ENCODE peak calls at places on chromosomes 4 and X, in seven cellular contexts. X is fibroblast of lung; O is activated CD8-positive, alpha-beta T cell treated with anti-CD3 and anti-CD28 coated beads for 36 hours; F is HFF-Myc; U is testis; I is glutamatergic neuron; W is IMR-90. R is an unnamed sample.

GRCh38 chrX:87846956-87847355 is 329.4 kb downstream of the KLHL4 start:
- DNase-seq in I (no peak), W (no peak), O (no peak), X (no peak), F (no peak), U (no peak), R (no peak)

GRCh38 chr4:78520808-78521226 is 30.8 kb upstream of the ANXA3 start:
- DNase-seq in I (no peak), O (no peak), U (no peak), X (peak; percentile 40), W (peak; percentile 15), F (peak; percentile 72), R (no peak)

GRCh38 chrX:2572740-2573139 is 72.0 kb upstream of the DHRSX start:
- DNase-seq in I (no peak), X (peak; percentile 16), O (no peak), U (no peak), W (no peak), F (no peak), R (no peak)

GRCh38 chr4:61192392-61192791 is 7.7 kb upstream of the ADGRL3 start:
- DNase-seq in O (no peak), F (no peak), U (no peak), X (no peak), I (no peak), W (no peak), R (no peak)

GRCh38 chr4:128675083-128675482 is 134.4 kb upstream of the JADE1 start:
- DNase-seq in U (no peak), I (no peak), O (no peak), X (no peak), F (no peak), W (no peak), R (no peak)

GRCh38 chrX:88886908-88887307 is 139.9 kb downstream of the CPXCR1 start:
- DNase-seq in X (no peak), F (no peak), U (no peak), I (no peak), O (no peak), W (no peak), R (no peak)

GRCh38 chrX:8455600-8455999 is 9.0 kb upstream of the VCX3B start:
- DNase-seq in W (no peak), I (no peak), X (no peak), O (no peak), U (no peak), F (no peak), R (no peak)

GRCh38 chr4:120699354-120699753 is 223.2 kb downstream of the PRDM5 start:
- DNase-seq in O (no peak), X (no peak), I (no peak), U (no peak), F (no peak), W (no peak), R (no peak)

GRCh38 chrX:149531599-149531998 is 9.2 kb upstream of the EOLA1 start:
- DNase-seq in I (no peak), W (no peak), F (no peak), X (no peak), U (no peak), O (no peak), R (peak; percentile 64)

GRCh38 chr4:127668770-127669169 is 36.0 kb downstream of the INTU start:
- DNase-seq in I (no peak), O (no peak), W (peak; percentile 14), X (peak; percentile 68), U (no peak), F (no peak), R (no peak)

GRCh38 chrX:108712886-108713285 is 23.5 kb downstream of the IRS4 start:
- DNase-seq in U (no peak), I (no peak), F (no peak), W (no peak), X (no peak), O (no peak), R (no peak)

GRCh38 chr4:114078636-114079035 is 99.2 kb upstream of the ARSJ start:
- DNase-seq in F (no peak), X (peak; percentile 87), W (peak; percentile 9), U (no peak), I (no peak), O (no peak), R (no peak)

GRCh38 chr4:8516996-8517550 is 63.1 kb upstream of the GPR78 start:
- DNase-seq in W (no peak), I (no peak), F (no peak), X (no peak), O (no peak), U (no peak), R (no peak)

GRCh38 chrX:19381326-19381725 is 37.6 kb downstream of the PDHA1 start:
- DNase-seq in X (no peak), F (no peak), I (no peak), U (no peak), W (no peak), O (no peak), R (no peak)

GRCh38 chrX:19388064-19388679 is 44.4 kb downstream of the PDHA1 start:
- DNase-seq in W (no peak), X (no peak), F (no peak), O (no peak), U (no peak), I (no peak), R (no peak)

GRCh38 chrX:19386679-19387078 is 43.0 kb downstream of the PDHA1 start:
- DNase-seq in O (no peak), X (no peak), F (no peak), I (no peak), W (no peak), U (no peak), R (no peak)

GRCh38 chrX:19377799-19378198 is 34.1 kb downstream of the PDHA1 start:
- DNase-seq in W (no peak), O (no peak), F (no peak), I (no peak), U (no peak), X (no peak), R (no peak)

DNA sequence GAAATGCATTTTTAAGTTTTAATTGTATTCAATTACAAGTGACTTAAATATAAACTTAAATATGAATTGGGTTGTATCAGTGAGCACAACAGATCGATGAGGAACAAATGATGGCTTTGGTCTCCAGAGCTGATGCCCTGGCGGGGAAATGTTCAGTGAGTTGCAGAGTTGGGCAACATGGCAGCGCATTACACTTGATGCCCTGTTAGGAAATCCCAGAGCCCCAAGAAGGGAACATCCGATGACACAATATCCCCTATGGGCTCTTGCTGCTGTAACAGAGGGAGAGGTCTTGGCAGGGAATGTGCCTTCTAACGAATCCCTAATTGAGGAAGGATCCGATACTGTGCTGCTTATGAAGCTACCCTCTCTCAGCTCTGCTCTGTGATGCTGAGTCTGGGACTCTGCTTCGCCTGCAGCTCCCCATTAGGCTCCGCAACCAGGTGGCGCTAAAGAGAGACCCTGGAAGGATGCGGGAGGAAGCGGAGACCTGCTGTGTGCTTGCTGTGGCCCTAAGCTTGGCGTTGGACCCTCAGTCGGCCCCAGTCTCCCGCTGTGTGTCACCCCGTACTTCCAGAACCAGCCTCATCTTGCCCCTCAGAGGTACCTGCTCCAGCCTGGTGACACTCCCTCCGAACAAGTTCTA is 38.9 kb downstream of the PDHA1 start:
- DNase-seq in U (peak; percentile 57), O (peak; percentile 74), X (peak; percentile 8), W (peak; percentile 32), I (peak; percentile 75), F (no peak), R (peak; percentile 56)
- TF ChIP-seq CTCF in U (peak; percentile 19), O (no peak), X (peak; percentile 70), W (peak; percentile 51), I (peak; percentile 31), F (peak; percentile 71), R (peak; percentile 56)

GRCh38 chr4:153645183-153645582 is 38.9 kb upstream of the TLR2 start:
- DNase-seq in U (no peak), X (no peak), F (no peak), O (peak; percentile 39), I (no peak), W (no peak), R (peak; percentile 51)
- TF ChIP-seq CTCF in U (no peak), X (peak; percentile 26), F (peak; percentile 50), O (peak; percentile 50), I (peak; percentile 26), W (peak; percentile 15), R (peak; percentile 70)

GRCh38 chr4:182914357-182914756 is 2.8 kb downstream of the DCTD start:
- DNase-seq in F (no peak), O (no peak), I (no peak), U (no peak), X (no peak), W (no peak), R (peak; percentile 10)

GRCh38 chr4:182918791-182919302 is 1.7 kb upstream of the DCTD start:
- DNase-seq in F (no peak), W (no peak), X (no peak), U (no peak), I (no peak), O (peak; percentile 63), R (peak; percentile 69)

GRCh38 chr4:182918044-182918607 is 940 bp upstream of the DCTD start:
- DNase-seq in O (no peak), U (no peak), X (no peak), I (no peak), W (no peak), F (no peak), R (no peak)

GRCh38 chr4:182916483-182917181 is 554 bp downstream of the DCTD start:
- DNase-seq in I (peak; percentile 48), O (peak; percentile 43), W (peak; percentile 79), X (peak; percentile 79), F (peak; percentile 36), U (peak; percentile 66), R (peak; percentile 62)

DNA sequence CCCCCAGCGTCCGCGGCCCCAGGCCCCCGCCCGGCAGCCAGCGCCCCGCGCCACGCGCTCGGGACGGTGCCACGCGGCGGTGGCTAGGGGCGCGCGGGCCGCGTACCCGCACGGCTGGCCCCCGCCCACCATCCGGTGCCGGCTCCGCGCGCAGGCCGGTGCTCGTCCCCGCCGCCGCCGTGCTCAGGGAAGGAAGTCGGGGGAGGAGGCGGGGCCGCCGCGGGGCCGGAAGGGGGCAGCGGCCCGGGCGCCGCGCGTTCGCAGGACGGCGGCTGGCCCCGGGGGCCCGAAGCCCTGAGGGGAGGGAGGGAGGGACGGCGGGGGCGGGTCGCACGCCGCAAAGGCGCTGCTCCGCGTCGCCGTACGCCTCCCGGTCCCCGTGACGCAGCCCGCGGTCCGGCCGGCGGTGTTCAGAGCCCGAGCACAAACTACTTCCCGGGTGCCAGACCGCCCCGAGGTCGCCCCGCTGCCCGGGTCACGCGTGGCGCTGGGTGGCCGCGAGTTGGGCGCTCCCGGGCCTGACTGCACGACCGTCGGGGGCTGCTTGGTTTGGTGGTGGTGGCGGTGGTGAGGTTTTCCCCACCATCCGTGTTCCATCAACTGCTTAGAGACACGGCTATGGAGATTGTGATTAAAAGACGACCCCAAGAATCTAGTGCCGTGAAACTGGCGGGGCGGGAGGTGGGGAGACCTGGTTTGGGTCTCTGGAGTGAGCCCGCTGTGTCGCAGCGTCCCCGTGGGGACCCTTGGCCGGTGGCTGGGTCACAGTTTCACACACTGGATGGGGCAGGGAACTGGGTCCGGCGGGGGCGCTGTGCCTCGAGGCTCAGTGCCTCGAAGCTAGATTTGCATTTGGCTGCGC is at the start of gene DCTD:
- DNase-seq in F (no peak), W (peak; percentile 65), U (peak; percentile 82), X (peak; percentile 75), O (peak; percentile 86), I (peak; percentile 80), R (peak; percentile 87)
- TF ChIP-seq CTCF in F (peak; percentile 32), W (peak; percentile 29), U (no peak), X (peak; percentile 36), O (peak; percentile 16), I (peak; percentile 14), R (peak; percentile 12)

DNA sequence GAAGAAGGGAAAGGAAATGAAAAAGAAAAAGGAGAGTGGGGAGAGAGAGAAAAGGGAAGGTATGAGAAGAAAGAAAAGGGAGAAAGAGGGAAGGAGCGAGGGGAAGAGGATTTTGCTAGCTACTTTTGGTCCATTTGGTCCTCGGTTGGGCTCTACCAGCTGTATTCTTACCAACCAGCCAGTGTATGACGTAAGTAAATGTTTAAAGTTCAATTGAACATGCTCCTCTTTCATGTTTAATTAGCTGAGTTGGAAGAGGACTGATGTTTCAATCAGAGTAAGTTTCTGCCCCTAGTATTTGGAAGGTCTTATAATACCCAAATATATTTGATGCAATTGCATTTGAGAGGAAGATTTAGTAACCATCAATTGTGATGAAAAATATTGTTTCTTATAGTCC is 424.0 kb upstream of the CXorf51B start:
- DNase-seq in O (no peak), I (no peak), U (no peak), F (no peak), X (no peak), W (no peak), R (no peak)
- TF ChIP-seq CTCF in O (no peak), I (no peak), U (no peak), F (no peak), X (no peak), W (no peak), R (no peak)

R was measured in NB4.